ENCODE peak calls at places on chromosomes 7 and 10, in eight cellular contexts. One of them, this sample, is unnamed.

GRCh38 chr10:7826971-7827370 is 8.7 kb downstream of the TAF3 start:
- DNase-seq in pancreas: peak
- DNase-seq in cardiac muscle cell: peak
- DNase-seq in upper lobe of right lung: no peak
- DNase-seq in HCT116: no peak
- DNase-seq in AG04450: no peak
- DNase-seq in hepatocyte: peak
- DNase-seq in fibroblast of lung: peak
- DNase-seq in this sample: no peak

GRCh38 chr7:101604331-101604933 is 24.7 kb downstream of the MYL10 start:
- DNase-seq in pancreas: no peak
- DNase-seq in cardiac muscle cell: no peak
- DNase-seq in upper lobe of right lung: no peak
- DNase-seq in HCT116: no peak
- DNase-seq in AG04450: no peak
- DNase-seq in hepatocyte: no peak
- DNase-seq in fibroblast of lung: no peak
- DNase-seq in this sample: no peak

GRCh38 chr7:55895021-55895420 is 7.8 kb downstream of the ZNF713 start:
- DNase-seq in pancreas: no peak
- DNase-seq in cardiac muscle cell: no peak
- DNase-seq in upper lobe of right lung: no peak
- DNase-seq in HCT116: no peak
- DNase-seq in AG04450: no peak
- DNase-seq in hepatocyte: no peak
- DNase-seq in fibroblast of lung: no peak
- DNase-seq in this sample: no peak

GRCh38 chr10:4212111-4212635 is 427.2 kb upstream of the KLF6 start:
- DNase-seq in pancreas: no peak
- DNase-seq in cardiac muscle cell: no peak
- DNase-seq in upper lobe of right lung: no peak
- DNase-seq in HCT116: no peak
- DNase-seq in AG04450: no peak
- DNase-seq in hepatocyte: no peak
- DNase-seq in fibroblast of lung: no peak
- DNase-seq in this sample: no peak

GRCh38 chr10:3955493-3955892 is 170.5 kb upstream of the KLF6 start:
- DNase-seq in pancreas: no peak
- DNase-seq in cardiac muscle cell: peak
- DNase-seq in upper lobe of right lung: no peak
- DNase-seq in HCT116: no peak
- DNase-seq in AG04450: no peak
- DNase-seq in hepatocyte: peak
- DNase-seq in fibroblast of lung: no peak
- DNase-seq in this sample: no peak

GRCh38 chr10:119316729-119317097 is 109.3 kb downstream of the GRK5 start:
- DNase-seq in pancreas: no peak
- DNase-seq in cardiac muscle cell: peak
- DNase-seq in upper lobe of right lung: no peak
- DNase-seq in HCT116: peak
- DNase-seq in AG04450: peak
- DNase-seq in hepatocyte: peak
- DNase-seq in fibroblast of lung: peak
- DNase-seq in this sample: no peak

GRCh38 chr7:5694221-5694754 is 87.2 kb downstream of the RNF216 start:
- DNase-seq in pancreas: no peak
- DNase-seq in cardiac muscle cell: peak
- DNase-seq in upper lobe of right lung: no peak
- DNase-seq in HCT116: no peak
- DNase-seq in AG04450: peak
- DNase-seq in hepatocyte: no peak
- DNase-seq in fibroblast of lung: peak
- DNase-seq in this sample: no peak

GRCh38 chr10:101123085-101123814 is 7.8 kb upstream of the TLX1 start:
- DNase-seq in pancreas: no peak
- DNase-seq in cardiac muscle cell: no peak
- DNase-seq in upper lobe of right lung: no peak
- DNase-seq in HCT116: no peak
- DNase-seq in AG04450: no peak
- DNase-seq in hepatocyte: no peak
- DNase-seq in fibroblast of lung: no peak
- DNase-seq in this sample: no peak

GRCh38 chr7:5396999-5397656 is 26.5 kb downstream of the TNRC18 start:
- DNase-seq in pancreas: peak
- DNase-seq in cardiac muscle cell: peak
- DNase-seq in upper lobe of right lung: peak
- DNase-seq in HCT116: peak
- DNase-seq in AG04450: peak
- DNase-seq in hepatocyte: peak
- DNase-seq in fibroblast of lung: peak
- DNase-seq in this sample: peak

GRCh38 chr10:98425511-98426352 is 10.8 kb upstream of the PYROXD2 start:
- DNase-seq in pancreas: peak
- DNase-seq in cardiac muscle cell: peak
- DNase-seq in upper lobe of right lung: peak
- DNase-seq in HCT116: peak
- DNase-seq in AG04450: no peak
- DNase-seq in hepatocyte: peak
- DNase-seq in fibroblast of lung: peak
- DNase-seq in this sample: no peak

GRCh38 chr7:65397730-65398142 is 24.1 kb downstream of the ZNF92 start:
- DNase-seq in pancreas: no peak
- DNase-seq in cardiac muscle cell: peak
- DNase-seq in upper lobe of right lung: no peak
- DNase-seq in HCT116: no peak
- DNase-seq in AG04450: no peak
- DNase-seq in hepatocyte: peak
- DNase-seq in fibroblast of lung: no peak
- DNase-seq in this sample: no peak
- TF ChIP-seq CTCF in pancreas: no peak
- TF ChIP-seq CTCF in cardiac muscle cell: no peak
- TF ChIP-seq CTCF in upper lobe of right lung: no peak
- TF ChIP-seq CTCF in HCT116: peak
- TF ChIP-seq CTCF in AG04450: no peak
- TF ChIP-seq CTCF in hepatocyte: peak
- TF ChIP-seq CTCF in fibroblast of lung: no peak
- TF ChIP-seq CTCF in this sample: no peak

DNA sequence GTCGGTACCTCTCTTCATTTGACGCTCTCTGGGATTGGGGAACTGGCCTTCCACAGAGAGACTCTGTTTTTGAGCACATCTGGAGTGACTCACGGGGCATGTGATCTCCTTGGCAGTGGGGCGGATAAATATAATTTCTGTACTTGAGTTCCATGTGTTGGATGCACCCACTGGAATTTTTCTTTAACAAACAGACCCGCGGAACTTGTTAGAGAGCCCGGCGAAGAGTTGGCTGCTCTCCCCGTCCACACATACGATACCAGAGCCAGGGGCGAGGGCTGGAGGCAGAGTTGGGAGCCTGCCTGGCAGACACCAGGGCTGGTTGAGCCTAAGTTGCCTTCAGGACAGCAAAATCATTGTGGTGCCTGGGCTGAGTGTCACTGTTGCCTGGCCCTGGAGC is at the start of gene FAM180A:
- DNase-seq in pancreas: no peak
- DNase-seq in cardiac muscle cell: peak
- DNase-seq in upper lobe of right lung: no peak
- DNase-seq in HCT116: no peak
- DNase-seq in AG04450: peak
- DNase-seq in hepatocyte: no peak
- DNase-seq in fibroblast of lung: peak
- DNase-seq in this sample: peak
- H3K27ac ChIP-seq in pancreas: no peak
- H3K27ac ChIP-seq in cardiac muscle cell: no peak
- H3K27ac ChIP-seq in upper lobe of right lung: peak
- H3K27ac ChIP-seq in HCT116: no peak
- H3K27ac ChIP-seq in AG04450: peak
- H3K27ac ChIP-seq in hepatocyte: no peak
- H3K27ac ChIP-seq in fibroblast of lung: peak
- H3K27ac ChIP-seq in this sample: peak

DNA sequence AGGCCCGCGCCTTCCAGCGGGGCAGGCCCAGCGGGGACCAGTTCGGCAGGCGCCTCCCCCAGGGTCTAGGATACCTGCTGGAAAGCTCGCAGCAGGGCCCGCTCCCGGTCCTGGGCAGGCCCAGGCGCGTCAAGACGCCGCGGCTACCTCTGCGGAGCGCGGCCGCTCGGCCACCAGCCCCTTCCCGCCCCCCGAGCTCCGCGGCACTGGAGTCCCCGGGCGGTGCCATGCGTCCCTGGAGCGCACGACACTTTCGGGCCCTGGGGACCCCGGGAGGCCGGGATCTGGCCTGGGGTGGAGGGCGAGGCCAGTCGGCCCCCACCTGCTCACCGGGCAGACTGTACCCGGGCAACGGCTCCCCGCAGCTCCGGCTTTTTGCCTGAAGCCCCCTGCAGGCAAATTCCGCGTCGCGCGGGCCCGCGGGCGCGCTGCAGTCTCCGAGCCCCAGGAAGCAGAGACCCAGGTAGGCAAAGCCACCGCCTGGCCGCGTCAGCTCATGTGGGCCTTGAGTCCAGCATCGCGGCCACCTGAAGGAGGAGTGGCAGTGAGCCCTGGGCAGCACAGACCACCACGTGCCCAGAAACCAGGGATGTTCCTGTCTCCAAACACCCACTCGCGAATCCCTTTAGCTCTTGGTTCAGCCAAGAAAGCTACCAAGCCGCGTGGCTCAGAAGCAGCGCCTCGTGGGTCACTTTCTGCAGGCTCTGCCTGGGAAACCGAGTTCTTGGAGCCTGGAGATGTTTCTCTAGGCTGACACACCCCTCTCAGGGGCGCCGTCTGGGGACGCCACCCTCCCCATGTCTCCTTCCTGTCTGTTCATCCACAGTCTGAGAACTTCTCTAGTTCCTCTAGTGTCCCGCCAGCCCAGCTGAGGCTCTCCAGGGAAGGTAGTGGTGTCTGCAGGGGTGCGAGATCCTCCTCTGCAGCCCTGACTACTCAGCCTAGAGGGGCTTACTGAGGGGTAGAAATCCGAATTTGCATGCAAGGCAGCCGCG is 46.1 kb upstream of the APBB1IP start:
- DNase-seq in pancreas: peak
- DNase-seq in cardiac muscle cell: no peak
- DNase-seq in upper lobe of right lung: no peak
- DNase-seq in HCT116: no peak
- DNase-seq in AG04450: no peak
- DNase-seq in hepatocyte: no peak
- DNase-seq in fibroblast of lung: no peak
- DNase-seq in this sample: no peak
- TF ChIP-seq CTCF in pancreas: no peak
- TF ChIP-seq CTCF in cardiac muscle cell: no peak
- TF ChIP-seq CTCF in upper lobe of right lung: no peak
- TF ChIP-seq CTCF in HCT116: no peak
- TF ChIP-seq CTCF in AG04450: no peak
- TF ChIP-seq CTCF in hepatocyte: no peak
- TF ChIP-seq CTCF in fibroblast of lung: no peak
- TF ChIP-seq CTCF in this sample: no peak

DNA sequence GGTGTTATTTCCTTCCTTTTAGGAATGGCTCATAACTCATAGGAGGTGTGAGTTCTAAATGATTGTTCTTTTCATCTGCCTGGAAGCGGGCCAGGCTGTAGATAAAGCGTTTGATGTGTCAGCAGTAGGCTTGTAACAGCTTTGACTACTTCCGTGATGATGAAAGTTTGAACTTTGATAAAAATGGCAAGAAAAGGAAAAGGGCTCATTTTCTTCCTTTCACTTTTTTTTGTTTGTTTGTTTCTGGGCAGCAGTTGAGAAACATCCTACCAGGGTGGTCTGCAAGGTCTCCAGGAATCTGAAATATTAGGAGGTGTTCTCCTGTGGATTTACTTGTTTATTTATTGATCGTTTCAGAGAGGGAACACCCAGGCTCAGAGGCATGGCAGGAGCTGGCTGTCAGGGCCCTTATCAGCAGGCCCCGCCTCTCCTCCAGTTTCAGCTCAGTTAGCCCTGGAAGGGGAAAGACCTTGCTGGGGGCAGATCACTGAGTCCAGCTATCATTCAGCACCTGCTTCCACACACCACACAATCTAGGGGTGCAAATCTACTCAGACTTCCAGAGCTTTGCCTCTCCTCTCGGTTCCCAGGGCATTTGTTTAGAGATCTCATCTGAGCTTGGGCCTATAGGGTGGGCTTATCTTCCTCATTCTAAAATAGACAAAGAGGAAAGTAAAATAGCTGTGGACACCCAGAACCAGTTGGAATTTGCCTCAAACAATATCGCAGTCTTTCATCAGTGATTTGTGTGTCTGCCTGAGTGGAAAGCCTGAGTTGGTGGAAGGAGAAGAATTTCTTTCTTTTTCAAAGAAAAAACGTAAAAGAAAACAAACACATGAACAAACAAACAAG is 131.0 kb downstream of the BMPER start:
- DNase-seq in pancreas: peak
- DNase-seq in cardiac muscle cell: peak
- DNase-seq in upper lobe of right lung: no peak
- DNase-seq in HCT116: peak
- DNase-seq in AG04450: no peak
- DNase-seq in hepatocyte: peak
- DNase-seq in fibroblast of lung: peak
- DNase-seq in this sample: peak
- H3K27ac ChIP-seq in pancreas: no peak
- H3K27ac ChIP-seq in cardiac muscle cell: peak
- H3K27ac ChIP-seq in upper lobe of right lung: no peak
- H3K27ac ChIP-seq in HCT116: peak
- H3K27ac ChIP-seq in AG04450: no peak
- H3K27ac ChIP-seq in hepatocyte: peak
- H3K27ac ChIP-seq in fibroblast of lung: peak
- H3K27ac ChIP-seq in this sample: no peak

GRCh38 chr10:63003816-63004453 is 129.2 kb upstream of the NRBF2 start:
- DNase-seq in pancreas: no peak
- DNase-seq in cardiac muscle cell: peak
- DNase-seq in upper lobe of right lung: no peak
- DNase-seq in HCT116: peak
- DNase-seq in AG04450: no peak
- DNase-seq in hepatocyte: no peak
- DNase-seq in fibroblast of lung: no peak
- DNase-seq in this sample: no peak
- TF ChIP-seq CTCF in pancreas: no peak
- TF ChIP-seq CTCF in cardiac muscle cell: peak
- TF ChIP-seq CTCF in upper lobe of right lung: peak
- TF ChIP-seq CTCF in HCT116: peak
- TF ChIP-seq CTCF in AG04450: peak
- TF ChIP-seq CTCF in hepatocyte: peak
- TF ChIP-seq CTCF in fibroblast of lung: peak
- TF ChIP-seq CTCF in this sample: peak

GRCh38 chr10:133276100-133276434 is 601 bp downstream of the ADAM8 start:
- DNase-seq in pancreas: no peak
- DNase-seq in cardiac muscle cell: no peak
- DNase-seq in upper lobe of right lung: no peak
- DNase-seq in HCT116: no peak
- DNase-seq in AG04450: no peak
- DNase-seq in hepatocyte: no peak
- DNase-seq in fibroblast of lung: no peak
- DNase-seq in this sample: no peak
- H3K27ac ChIP-seq in pancreas: no peak
- H3K27ac ChIP-seq in cardiac muscle cell: no peak
- H3K27ac ChIP-seq in upper lobe of right lung: peak
- H3K27ac ChIP-seq in HCT116: no peak
- H3K27ac ChIP-seq in AG04450: no peak
- H3K27ac ChIP-seq in hepatocyte: no peak
- H3K27ac ChIP-seq in fibroblast of lung: no peak
- H3K27ac ChIP-seq in this sample: no peak

DNA sequence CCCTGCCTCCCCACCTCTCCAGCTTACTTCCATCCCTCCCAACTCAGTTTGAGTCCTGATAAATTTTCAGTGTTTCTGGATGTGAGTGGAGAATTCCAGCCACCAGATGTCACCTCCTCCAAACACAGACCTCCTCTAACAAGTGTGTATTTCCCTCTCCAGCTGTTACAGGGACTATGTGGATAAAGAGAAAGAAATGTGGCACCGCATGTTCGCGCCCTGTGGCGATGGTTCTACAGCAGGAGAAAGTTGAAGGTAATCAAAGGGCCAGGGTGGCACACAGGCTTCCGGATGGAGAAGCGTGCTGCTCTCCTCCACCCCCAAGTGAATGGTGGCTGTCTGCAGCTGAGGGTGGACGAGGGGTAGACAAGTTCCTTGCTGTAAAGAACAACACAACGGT is 14.7 kb downstream of the FKBP6 start:
- DNase-seq in pancreas: no peak
- DNase-seq in cardiac muscle cell: peak
- DNase-seq in upper lobe of right lung: no peak
- DNase-seq in HCT116: peak
- DNase-seq in AG04450: peak
- DNase-seq in hepatocyte: peak
- DNase-seq in fibroblast of lung: peak
- DNase-seq in this sample: no peak
- TF ChIP-seq CTCF in pancreas: peak
- TF ChIP-seq CTCF in cardiac muscle cell: peak
- TF ChIP-seq CTCF in upper lobe of right lung: peak
- TF ChIP-seq CTCF in HCT116: peak
- TF ChIP-seq CTCF in AG04450: peak
- TF ChIP-seq CTCF in hepatocyte: peak
- TF ChIP-seq CTCF in fibroblast of lung: peak
- TF ChIP-seq CTCF in this sample: peak

This sample was measured in psoas muscle.